ENCODE peak calls at places on chromosome 13, in nine cellular contexts. Y is NCI-H510A; E is T-cell; D is NCI-H1417; T is activated T-helper 1 cell treated with Interleukin-2 at 50 U/mL for 16 hours; U is adipocyte; Z is dorsolateral prefrontal cortex; S is effector CD4-positive, alpha-beta T cell; N is ascending aorta. J is an unnamed sample.

GRCh38 chr13:102983496-102983895 is 82.7 kb downstream of the SLC10A2 start:
- DNase-seq in Y (no peak), E (no peak), D (no peak), T (no peak), U (peak; percentile 60), Z (no peak), S (no peak), N (no peak), J (no peak)

GRCh38 chr13:114144606-114145244 is 12.3 kb upstream of the RASA3 start:
- DNase-seq in Y (no peak), E (no peak), D (no peak), T (no peak), U (no peak), Z (no peak), S (no peak), N (no peak), J (peak; percentile 42)

GRCh38 chr13:113876341-113877148 is 12.7 kb upstream of the GAS6 start:
- DNase-seq in Y (no peak), E (peak; percentile 19), D (no peak), T (no peak), U (no peak), Z (no peak), S (peak; percentile 29), N (no peak), J (no peak)

GRCh38 chr13:108086678-108087077 is 128.7 kb downstream of the LIG4 start:
- DNase-seq in Y (no peak), E (no peak), D (peak; percentile 40), T (no peak), U (peak; percentile 52), Z (no peak), S (no peak), N (no peak), J (peak; percentile 57)

GRCh38 chr13:110501188-110501587 is 60.3 kb downstream of the RAB20 start:
- DNase-seq in Y (no peak), E (no peak), D (no peak), T (no peak), U (no peak), Z (no peak), S (no peak), N (no peak), J (no peak)

GRCh38 chr13:46598140-46598819 is 45.3 kb downstream of the LRCH1 start:
- DNase-seq in Y (no peak), E (no peak), D (no peak), T (no peak), U (no peak), Z (no peak), S (no peak), N (no peak), J (no peak)

GRCh38 chr13:43597599-43597945 is 189.2 kb downstream of the ENOX1 start:
- DNase-seq in Y (no peak), E (no peak), D (no peak), T (no peak), U (no peak), Z (no peak), S (no peak), N (no peak), J (no peak)

GRCh38 chr13:47175172-47175806 is 278.4 kb upstream of the HTR2A start:
- DNase-seq in Y (no peak), E (no peak), D (no peak), T (no peak), U (peak; percentile 47), Z (no peak), S (no peak), N (no peak), J (peak; percentile 57)

GRCh38 chr13:20118268-20119140 is 42.3 kb downstream of the GJA3 start:
- DNase-seq in Y (no peak), E (no peak), D (peak; percentile 63), T (peak; percentile 26), U (peak; percentile 38), Z (peak; percentile 62), S (peak; percentile 20), N (no peak), J (peak; percentile 82)

GRCh38 chr13:109938255-109938936 is 152.0 kb upstream of the IRS2 start:
- DNase-seq in Y (no peak), E (no peak), D (no peak), T (no peak), U (peak; percentile 72), Z (no peak), S (no peak), N (no peak), J (no peak)

GRCh38 chr13:21476893-21477472 is 17.9 kb upstream of the ZDHHC20 start:
- DNase-seq in Y (peak; percentile 47), E (peak; percentile 70), D (peak; percentile 81), T (peak; percentile 58), U (peak; percentile 95), Z (peak; percentile 87), S (peak; percentile 70), N (no peak), J (peak; percentile 97)

GRCh38 chr13:23081246-23081645 is 99.5 kb upstream of the SGCG start:
- DNase-seq in Y (no peak), E (no peak), D (no peak), T (no peak), U (no peak), Z (no peak), S (no peak), N (no peak), J (no peak)

GRCh38 chr13:87129602-87130300 is 541.4 kb upstream of the SLITRK5 start:
- DNase-seq in Y (no peak), E (no peak), D (no peak), T (no peak), U (no peak), Z (no peak), S (no peak), N (no peak), J (no peak)

GRCh38 chr13:36217456-36217855 is 3.1 kb upstream of the SOHLH2 start:
- DNase-seq in Y (no peak), E (no peak), D (no peak), T (no peak), U (no peak), Z (no peak), S (no peak), N (no peak), J (no peak)

J was measured in islet precursor cell.